ENCODE peak calls at places on chromosome 14, in four cellular contexts. O is kidney epithelial cell, R is OCI-LY7, X is transverse colon. G is an unnamed sample.

GRCh38 chr14:96253140-96253539 is 2.9 kb upstream of the BDKRB1 start:
- DNase-seq in O (peak), R (no peak), X (no peak), G (peak)

GRCh38 chr14:22561661-22562579 is 27.1 kb downstream of the DAD1 start:
- DNase-seq in O (no peak), R (peak), X (peak), G (no peak)

GRCh38 chr14:36383674-36384421 is 63.4 kb upstream of the MBIP start:
- DNase-seq in O (no peak), R (no peak), X (no peak), G (no peak)

GRCh38 chr14:36773136-36773540 is 111.5 kb downstream of the PAX9 start:
- DNase-seq in O (no peak), R (no peak), X (no peak), G (no peak)

GRCh38 chr14:54258382-54258781 is 138.4 kb upstream of the CDKN3 start:
- DNase-seq in O (no peak), R (no peak), X (no peak), G (no peak)

GRCh38 chr14:33499687-33500086 is 451.2 kb downstream of the EGLN3 start:
- DNase-seq in O (no peak), R (no peak), X (no peak), G (no peak)

GRCh38 chr14:64272019-64272418 is 22.2 kb downstream of the ESR2 start:
- DNase-seq in O (no peak), R (no peak), X (no peak), G (no peak)

GRCh38 chr14:68977741-68978549 is 1.2 kb downstream of the ACTN1 start:
- DNase-seq in O (no peak), R (no peak), X (peak), G (peak)

GRCh38 chr14:106442857-106443256 is 916.5 kb downstream of the TMEM121 start:
- DNase-seq in O (no peak), R (peak), X (no peak), G (no peak)

GRCh38 chr14:58969951-58970751 is 218.3 kb upstream of the DAAM1 start:
- DNase-seq in O (peak), R (no peak), X (no peak), G (no peak)

GRCh38 chr14:75175677-75176141 is 703 bp downstream of the TMED10 start:
- DNase-seq in O (no peak), R (no peak), X (no peak), G (no peak)

GRCh38 chr14:61719344-61720301 is 24.3 kb downstream of the HIF1A start:
- DNase-seq in O (no peak), R (peak), X (no peak), G (no peak)

GRCh38 chr14:76227450-76228050 is 75.8 kb downstream of the GPATCH2L start:
- DNase-seq in O (no peak), R (no peak), X (no peak), G (peak)

GRCh38 chr14:36048667-36049066 is 127.9 kb downstream of the PTCSC3 start:
- DNase-seq in O (no peak), R (no peak), X (no peak), G (no peak)

GRCh38 chr14:101489092-101489760 is 72.1 kb upstream of the DIO3 start:
- DNase-seq in O (no peak), R (no peak), X (no peak), G (no peak)

GRCh38 chr14:76950043-76951020 is 78.2 kb downstream of the IRF2BPL start:
- DNase-seq in O (no peak), R (no peak), X (no peak), G (no peak)

GRCh38 chr14:89185919-89186849 is 230.8 kb downstream of the FOXN3 start:
- DNase-seq in O (no peak), R (no peak), X (no peak), G (peak)

GRCh38 chr14:74596747-74597456 is 15.1 kb downstream of the LTBP2 start:
- DNase-seq in O (no peak), R (no peak), X (no peak), G (no peak)

GRCh38 chr14:34766611-34767010 is 52.2 kb upstream of the CFL2 start:
- DNase-seq in O (no peak), R (no peak), X (no peak), G (no peak)

GRCh38 chr14:70982204-70982603 is 74.9 kb downstream of the PCNX1 start:
- DNase-seq in O (no peak), R (no peak), X (no peak), G (no peak)

GRCh38 chr14:65847065-65847847 is 434.7 kb downstream of the FUT8 start:
- DNase-seq in O (no peak), R (peak), X (peak), G (no peak)

GRCh38 chr14:77979666-77980351 is 179.9 kb downstream of the ADCK1 start:
- DNase-seq in O (no peak), R (peak), X (no peak), G (no peak)

GRCh38 chr14:104224516-104225281 is 86.3 kb downstream of the KIF26A start:
- DNase-seq in O (no peak), R (peak), X (peak), G (no peak)

GRCh38 chr14:101033006-101033405 is 129.5 kb upstream of the RTL1 start:
- DNase-seq in O (no peak), R (no peak), X (no peak), G (no peak)

GRCh38 chr14:22333408-22334274 is 255.4 kb downstream of the DAD1 start:
- DNase-seq in O (peak), R (no peak), X (peak), G (no peak)

GRCh38 chr14:73833530-73834257 is 17.9 kb upstream of the PTGR2 start:
- DNase-seq in O (peak), R (no peak), X (no peak), G (no peak)

GRCh38 chr14:69699743-69700309 is 67.1 kb upstream of the SRSF5 start:
- DNase-seq in O (no peak), R (no peak), X (no peak), G (no peak)

GRCh38 chr14:75182820-75183219 is 6.4 kb upstream of the TMED10 start:
- DNase-seq in O (no peak), R (no peak), X (no peak), G (no peak)

DNA sequence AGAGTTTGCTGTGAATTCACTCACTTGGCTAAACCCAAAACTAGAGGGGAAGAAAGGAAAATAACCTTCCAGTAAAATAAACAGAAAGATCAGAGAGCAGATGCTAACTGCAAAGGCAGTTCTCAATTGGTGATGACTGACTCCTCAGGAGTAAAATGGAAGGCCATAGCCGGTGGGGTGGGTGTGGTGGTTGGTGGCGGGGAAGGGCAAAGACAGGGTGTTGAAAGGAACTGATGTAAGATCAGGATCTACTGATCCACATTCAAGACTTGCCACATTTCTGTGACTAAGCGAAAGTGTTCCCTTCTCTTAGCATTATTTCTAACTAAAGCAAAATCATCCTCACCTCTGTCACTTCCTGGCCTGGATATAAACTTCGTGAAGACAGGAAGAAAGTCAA is 26.3 kb upstream of the TC2N start:
- DNase-seq in O (no peak), R (no peak), X (no peak), G (no peak)
- H3K4me3 ChIP-seq in O (no peak), R (no peak), X (no peak), G (no peak)

GRCh38 chr14:51650721-51651387 is 856 bp upstream of the FRMD6 start:
- DNase-seq in O (no peak), R (no peak), X (peak), G (no peak)

GRCh38 chr14:51651388-51652167 is at the start of gene FRMD6:
- DNase-seq in O (no peak), R (peak), X (peak), G (no peak)

GRCh38 chr14:51653855-51654548 is 2.3 kb downstream of the FRMD6 start:
- DNase-seq in O (no peak), R (no peak), X (no peak), G (no peak)

GRCh38 chr14:51653096-51653814 is 1.5 kb downstream of the FRMD6 start:
- DNase-seq in O (no peak), R (peak), X (no peak), G (no peak)

DNA sequence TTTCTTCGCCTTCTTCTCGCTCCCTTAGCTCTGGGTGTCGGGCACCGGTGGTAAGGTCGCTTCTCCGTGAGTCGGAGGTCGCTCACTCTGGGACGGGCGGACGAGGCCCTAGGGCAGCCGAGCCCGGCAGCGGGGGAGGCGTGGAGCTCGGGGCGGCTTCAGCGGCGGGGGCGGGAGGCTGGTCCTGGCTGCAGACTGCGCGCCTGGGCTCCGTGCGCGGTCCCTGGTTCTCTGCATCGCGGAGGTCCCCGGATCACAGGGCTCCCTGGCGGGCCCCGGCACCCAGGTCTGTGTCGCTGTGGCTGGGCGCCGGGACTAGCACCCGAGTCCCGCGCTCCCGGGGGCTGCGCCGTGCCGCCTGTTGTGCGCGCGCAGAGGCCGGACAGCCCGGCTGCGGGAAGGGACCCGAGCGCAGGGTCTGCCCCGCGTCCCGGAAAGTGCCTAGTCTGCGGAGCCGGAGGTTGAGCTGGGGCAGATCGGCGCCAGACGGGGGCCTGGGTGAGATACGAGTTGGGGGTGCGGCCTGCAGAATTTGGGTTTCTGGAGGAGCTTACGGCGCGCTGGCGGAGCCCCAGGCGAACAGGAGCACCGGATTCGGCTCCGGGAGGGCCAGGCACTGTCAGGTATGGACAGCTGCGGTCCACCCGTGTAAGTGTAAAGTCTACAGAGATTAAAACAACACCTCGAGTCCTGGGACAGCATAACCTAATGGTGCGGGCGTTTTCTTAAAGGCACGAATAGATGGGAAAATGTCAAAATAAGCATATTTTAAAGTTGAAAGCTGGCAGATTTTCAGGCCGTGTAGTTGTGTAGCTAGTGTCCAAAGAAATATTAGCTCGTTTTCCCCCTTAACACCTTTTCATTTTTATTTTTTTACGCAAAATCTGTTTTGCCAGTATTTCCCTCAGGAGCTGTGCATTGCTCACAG is 722 bp downstream of the FRMD6 start:
- DNase-seq in O (no peak), R (peak), X (peak), G (no peak)
- TF ChIP-seq CTCF in O (no peak), R (peak), X (no peak), G (no peak)

GRCh38 chr14:99971087-99971928 is 93.9 kb upstream of the EVL start:
- DNase-seq in O (peak), R (peak), X (peak), G (no peak)
- H3K4me3 ChIP-seq in O (peak), R (peak), X (peak), G (peak)

GRCh38 chr14:93115069-93115919 is 431 bp downstream of the ITPK1 start:
- DNase-seq in O (peak), R (peak), X (peak), G (no peak)
- TF ChIP-seq CTCF in O (no peak), R (no peak), X (no peak), G (peak)

DNA sequence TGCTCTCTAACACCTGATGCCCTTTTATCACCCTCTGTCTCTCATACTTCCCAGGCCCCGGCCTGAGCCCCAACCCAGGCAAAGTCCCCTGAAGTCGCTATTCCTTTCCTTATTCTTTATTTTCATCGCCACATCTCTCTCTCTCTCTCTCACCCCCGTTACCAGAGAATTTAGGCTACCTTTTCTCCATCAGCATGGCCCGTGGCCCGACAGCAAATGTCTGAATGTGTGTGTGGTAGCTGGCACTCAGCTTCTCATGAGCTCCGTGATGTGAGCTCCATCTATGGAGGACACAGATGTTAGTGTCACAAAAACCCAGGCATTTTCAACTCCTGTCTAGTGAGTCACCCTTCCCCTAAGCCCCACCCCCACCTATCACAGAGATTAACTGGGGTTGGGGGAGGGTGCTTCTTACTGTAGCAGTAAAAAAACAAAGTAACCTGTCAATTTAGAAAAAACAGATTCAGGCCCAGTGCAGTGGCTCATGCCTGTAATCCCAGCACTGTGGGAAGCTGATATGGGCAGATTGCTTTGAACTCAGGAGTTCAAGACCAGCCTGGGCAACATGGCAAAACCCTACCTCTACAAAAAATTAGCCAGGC is 53.8 kb downstream of the VCPKMT start:
- DNase-seq in O (no peak), R (peak), X (peak), G (no peak)
- H3K4me3 ChIP-seq in O (no peak), R (peak), X (no peak), G (no peak)

GRCh38 chr14:94538070-94538740 is 23.0 kb upstream of the SERPINA4 start:
- DNase-seq in O (no peak), R (no peak), X (no peak), G (no peak)

GRCh38 chr14:94540031-94540794 is 21.0 kb upstream of the SERPINA4 start:
- DNase-seq in O (no peak), R (no peak), X (no peak), G (no peak)

GRCh38 chr14:94532462-94532861 is 23.2 kb upstream of the SERPINA12 start:
- DNase-seq in O (no peak), R (no peak), X (no peak), G (no peak)

GRCh38 chr14:94539181-94539580 is 22.1 kb upstream of the SERPINA4 start:
- DNase-seq in O (no peak), R (no peak), X (no peak), G (no peak)

GRCh38 chr14:94536836-94537235 is 24.4 kb upstream of the SERPINA4 start:
- DNase-seq in O (no peak), R (peak), X (no peak), G (no peak)
- TF ChIP-seq CTCF in O (peak), R (peak), X (no peak), G (no peak)

G was measured in AG04449.